ENCODE peak calls at places on chromosomes 6 and 20, in four cellular contexts. X, H, E and R are unnamed samples.

GRCh38 chr20:63639093-63639860 is 12.4 kb upstream of the GMEB2 start:
- DNase-seq in E (no peak), H (no peak), X (no peak), R (no peak)

GRCh38 chr20:33120934-33121333 is 41.5 kb downstream of the BPIFB4 start:
- DNase-seq in E (no peak), X (no peak), H (no peak), R (no peak)

GRCh38 chr6:41373367-41373918 is 38.0 kb downstream of the NCR2 start:
- DNase-seq in H (peak), X (no peak), E (no peak), R (no peak)

GRCh38 chr6:21666788-21667681 is 73.5 kb downstream of the SOX4 start:
- DNase-seq in E (no peak), X (no peak), H (no peak), R (no peak)

GRCh38 chr6:7143161-7143974 is 35.6 kb downstream of the RREB1 start:
- DNase-seq in E (no peak), X (no peak), H (no peak), R (no peak)

GRCh38 chr6:17928514-17929430 is 58.7 kb downstream of the KIF13A start:
- DNase-seq in E (no peak), H (peak), X (peak), R (peak)

GRCh38 chr6:157063935-157064322 is 259.4 kb downstream of the TMEM242 start:
- DNase-seq in E (no peak), X (no peak), H (no peak), R (no peak)

GRCh38 chr6:140401666-140402255 is 1027.3 kb upstream of the CITED2 start:
- DNase-seq in E (no peak), H (peak), X (peak), R (peak)

GRCh38 chr6:21026576-21027273 is 492.5 kb downstream of the CDKAL1 start:
- DNase-seq in E (no peak), X (peak), H (peak), R (peak)

GRCh38 chr20:1959156-1959555 is 34.7 kb downstream of the PDYN start:
- DNase-seq in H (no peak), X (no peak), E (no peak), R (no peak)

GRCh38 chr6:10316327-10316726 is 98.5 kb downstream of the TFAP2A start:
- DNase-seq in E (no peak), H (peak), X (peak), R (no peak)

GRCh38 chr6:169162249-169162967 is 91.2 kb downstream of the THBS2 start:
- DNase-seq in E (no peak), H (no peak), X (peak), R (no peak)

GRCh38 chr6:33627876-33628275 is 6.8 kb downstream of the ITPR3 start:
- DNase-seq in E (no peak), H (no peak), X (no peak), R (no peak)

GRCh38 chr6:112163295-112164257 is 76.2 kb downstream of the FAM229B start:
- DNase-seq in H (peak), X (peak), E (peak), R (peak)

GRCh38 chr6:110255356-110255755 is 75.1 kb downstream of the CDC40 start:
- DNase-seq in X (peak), H (peak), E (peak), R (peak)

GRCh38 chr6:12291785-12292604 is 1.8 kb downstream of the EDN1 start:
- DNase-seq in X (peak), H (peak), E (no peak), R (peak)

GRCh38 chr6:107655245-107655644 is 165.3 kb downstream of the SOBP start:
- DNase-seq in E (peak), H (peak), X (no peak), R (no peak)

GRCh38 chr6:27604986-27605385 is 132.1 kb upstream of the ZNF184 start:
- DNase-seq in H (peak), X (peak), E (no peak), R (peak)

GRCh38 chr6:121222656-121223055 is 111.6 kb downstream of the TBC1D32 start:
- DNase-seq in X (peak), H (peak), E (no peak), R (peak)

GRCh38 chr6:128511518-128511917 is 8.9 kb downstream of the PTPRK start:
- DNase-seq in X (peak), H (peak), E (no peak), R (peak)

GRCh38 chr6:77368660-77369313 is 94.5 kb downstream of the HTR1B start:
- DNase-seq in E (no peak), X (peak), H (peak), R (peak)

GRCh38 chr6:71187136-71187535 is 101.5 kb upstream of the OGFRL1 start:
- DNase-seq in X (no peak), H (no peak), E (peak), R (no peak)

GRCh38 chr6:139219746-139220145 is 72.1 kb downstream of the TXLNB start:
- DNase-seq in H (no peak), X (no peak), E (no peak), R (no peak)

GRCh38 chr6:4947716-4948115 is 56.1 kb downstream of the RPP40 start:
- DNase-seq in H (no peak), X (no peak), E (no peak), R (no peak)

GRCh38 chr6:30740993-30741784 is 1.3 kb downstream of the FLOT1 start:
- DNase-seq in X (peak), H (peak), E (no peak), R (peak)

GRCh38 chr6:16494781-16495180 is 256.4 kb downstream of the GMPR start:
- DNase-seq in H (peak), X (peak), E (no peak), R (peak)